ENCODE peak calls at places on chromosomes 5 and 9, in seven cellular contexts. M, G, D, P, H, O and Z are unnamed samples.

GRCh38 chr9:100368672-100369071 is 15.9 kb upstream of the TEX10 start:
- DNase-seq in O (no peak), D (no peak), G (no peak), M (no peak), H (no peak), P (no peak), Z (no peak)

GRCh38 chr9:127968717-127969383 is 11.9 kb downstream of the EEIG1 start:
- DNase-seq in P (peak), M (peak), D (peak), H (no peak), O (no peak), G (peak), Z (peak)

GRCh38 chr5:67771791-67772190 is 443.8 kb upstream of the PIK3R1 start:
- DNase-seq in H (no peak), M (no peak), D (no peak), G (no peak), O (no peak), P (no peak), Z (no peak)

GRCh38 chr5:36200513-36200912 is 41.2 kb downstream of the NADK2 start:
- DNase-seq in H (peak), D (no peak), M (no peak), P (no peak), G (no peak), O (no peak), Z (no peak)

GRCh38 chr9:115107701-115108100 is 10.3 kb downstream of the TNC start:
- DNase-seq in M (no peak), H (no peak), P (peak), O (no peak), D (no peak), G (no peak), Z (no peak)

GRCh38 chr5:13403351-13403750 is 541.1 kb downstream of the DNAH5 start:
- DNase-seq in H (no peak), M (no peak), D (no peak), O (no peak), P (no peak), G (no peak), Z (no peak)

GRCh38 chr5:136036991-136037705 is 8.4 kb downstream of the TGFBI start:
- DNase-seq in M (no peak), D (peak), P (no peak), H (no peak), G (peak), O (peak), Z (no peak)

GRCh38 chr9:105415344-105415980 is 32.4 kb upstream of the FSD1L start:
- DNase-seq in G (peak), H (peak), D (peak), O (no peak), M (peak), P (peak), Z (peak)

GRCh38 chr5:90293931-90294330 is 115.6 kb downstream of the CETN3 start:
- DNase-seq in M (no peak), G (no peak), H (no peak), P (no peak), O (no peak), D (no peak), Z (no peak)

GRCh38 chr5:108637110-108637509 is 110.6 kb upstream of the FER start:
- DNase-seq in D (no peak), M (no peak), O (no peak), G (no peak), P (no peak), H (no peak), Z (no peak)

GRCh38 chr9:133089271-133089671 is 27.5 kb downstream of the CEL start:
- DNase-seq in M (no peak), D (no peak), G (no peak), P (no peak), O (no peak), H (peak), Z (peak)

GRCh38 chr5:175706499-175706898 is 48.6 kb downstream of the HRH2 start:
- DNase-seq in O (no peak), P (peak), H (no peak), M (no peak), G (no peak), D (peak), Z (no peak)

GRCh38 chr5:52015760-52016159 is 632.5 kb downstream of the ISL1 start:
- DNase-seq in O (no peak), M (no peak), P (no peak), H (no peak), G (no peak), D (no peak), Z (no peak)

GRCh38 chr9:104361207-104361606 is 142.9 kb upstream of the OR13F1 start:
- DNase-seq in D (no peak), M (no peak), H (no peak), P (no peak), O (no peak), G (no peak), Z (no peak)

GRCh38 chr9:90774682-90775081 is 26.9 kb upstream of the SYK start:
- DNase-seq in M (no peak), H (no peak), G (no peak), D (no peak), P (no peak), O (peak), Z (no peak)

GRCh38 chr5:150172147-150172546 is 5.6 kb downstream of the CDX1 start:
- DNase-seq in G (no peak), D (no peak), M (no peak), P (no peak), O (no peak), H (no peak), Z (no peak)

GRCh38 chr5:77679791-77680190 is 41.3 kb upstream of the OTP start:
- DNase-seq in H (no peak), G (no peak), D (no peak), M (no peak), O (no peak), P (no peak), Z (no peak)

GRCh38 chr5:82358454-82358853 is 80.3 kb upstream of the RPS23 start:
- DNase-seq in H (no peak), G (no peak), M (no peak), O (no peak), D (no peak), P (no peak), Z (no peak)

GRCh38 chr9:121914604-121915303 is 178.4 kb downstream of the TTLL11 start:
- DNase-seq in D (no peak), M (no peak), G (no peak), O (no peak), H (no peak), P (no peak), Z (no peak)

GRCh38 chr9:96462538-96462937 is 12.6 kb downstream of the HABP4 start:
- DNase-seq in P (no peak), O (no peak), D (no peak), M (no peak), G (no peak), H (no peak), Z (no peak)

GRCh38 chr5:61569353-61569752 is 237.3 kb downstream of the ZSWIM6 start:
- DNase-seq in H (no peak), P (no peak), M (no peak), O (no peak), G (no peak), D (no peak), Z (no peak)

GRCh38 chr5:54990751-54991349 is 5.5 kb upstream of the ESM1 start:
- DNase-seq in P (no peak), H (no peak), M (no peak), G (no peak), O (no peak), D (no peak), Z (no peak)

GRCh38 chr5:126120939-126121338 is 302.3 kb upstream of the GRAMD2B start:
- DNase-seq in G (no peak), O (no peak), H (no peak), P (no peak), M (no peak), D (no peak), Z (no peak)

GRCh38 chr5:135204151-135204600 is 170.1 kb upstream of the PITX1 start:
- DNase-seq in O (no peak), D (no peak), G (no peak), M (no peak), H (peak), P (no peak), Z (no peak)

GRCh38 chr9:134544388-134545212 is 97.0 kb upstream of the COL5A1 start:
- DNase-seq in H (no peak), O (no peak), D (peak), P (no peak), M (no peak), G (no peak), Z (no peak)

GRCh38 chr5:127608077-127608660 is 40.7 kb upstream of the CTXN3 start:
- DNase-seq in M (no peak), O (no peak), G (no peak), D (no peak), H (no peak), P (no peak), Z (no peak)

GRCh38 chr9:114743446-114743845 is 61.5 kb upstream of the TEX48 start:
- DNase-seq in O (no peak), G (no peak), M (no peak), H (no peak), P (no peak), D (no peak), Z (no peak)

GRCh38 chr5:136141561-136141960 is 8.9 kb downstream of the SMAD5 start:
- DNase-seq in G (no peak), O (no peak), M (no peak), D (no peak), P (no peak), H (no peak), Z (no peak)

GRCh38 chr5:122346897-122347581 is 35.0 kb downstream of the SNCAIP start:
- DNase-seq in P (no peak), M (no peak), D (no peak), G (no peak), O (no peak), H (no peak), Z (no peak)

GRCh38 chr9:136143215-136144001 is 24.7 kb upstream of the TMEM250 start:
- DNase-seq in H (peak), M (no peak), D (no peak), P (no peak), G (no peak), O (no peak), Z (no peak)

GRCh38 chr5:115363879-115364278 is 67.4 kb upstream of the CCDC112 start:
- DNase-seq in H (no peak), P (no peak), M (no peak), D (no peak), G (no peak), O (no peak), Z (no peak)

GRCh38 chr5:108653201-108653600 is 94.5 kb upstream of the FER start:
- DNase-seq in O (no peak), M (no peak), G (no peak), P (no peak), D (no peak), H (no peak), Z (no peak)

GRCh38 chr9:68825755-68826500 is 120.9 kb downstream of the PIP5K1B start:
- DNase-seq in M (no peak), D (no peak), O (no peak), G (no peak), P (peak), H (no peak), Z (no peak)

GRCh38 chr5:177303121-177303924 is at the start of the genes PRELID1 and RAB24:
- DNase-seq in G (peak), O (no peak), H (peak), M (peak), D (peak), P (peak), Z (peak)

GRCh38 chr9:29129763-29130162 is 1556.5 kb upstream of the C9orf72 start:
- DNase-seq in O (no peak), D (no peak), H (no peak), P (no peak), G (no peak), M (no peak), Z (no peak)

GRCh38 chr9:76395381-76395780 is 1.2 kb upstream of the RFK start:
- DNase-seq in P (no peak), M (no peak), G (no peak), D (no peak), O (no peak), H (no peak), Z (no peak)

GRCh38 chr9:81535542-81536241 is 153.7 kb downstream of the TLE1 start:
- DNase-seq in O (no peak), M (no peak), G (no peak), D (no peak), H (no peak), P (no peak), Z (peak)

GRCh38 chr5:30752015-30752414 is 441.5 kb upstream of the CDH6 start:
- DNase-seq in M (no peak), D (no peak), H (no peak), G (no peak), P (no peak), O (no peak), Z (no peak)

GRCh38 chr5:30749971-30750370 is 443.5 kb upstream of the CDH6 start:
- DNase-seq in O (no peak), P (no peak), H (no peak), G (no peak), D (no peak), M (no peak), Z (no peak)

GRCh38 chr5:30747412-30747811 is 446.1 kb upstream of the CDH6 start:
- DNase-seq in M (no peak), D (no peak), G (no peak), P (no peak), O (no peak), H (no peak), Z (no peak)
- TF ChIP-seq EP300 in M (no peak), D (no peak), G (no peak), P (no peak), O (no peak), H (no peak), Z (no peak)

GRCh38 chr5:33370135-33370472 is 70.7 kb upstream of the TARS1 start:
- DNase-seq in P (no peak), D (peak), O (no peak), H (no peak), G (no peak), M (no peak), Z (no peak)
- TF ChIP-seq EP300 in P (no peak), D (peak), O (no peak), H (no peak), G (no peak), M (no peak), Z (no peak)

DNA sequence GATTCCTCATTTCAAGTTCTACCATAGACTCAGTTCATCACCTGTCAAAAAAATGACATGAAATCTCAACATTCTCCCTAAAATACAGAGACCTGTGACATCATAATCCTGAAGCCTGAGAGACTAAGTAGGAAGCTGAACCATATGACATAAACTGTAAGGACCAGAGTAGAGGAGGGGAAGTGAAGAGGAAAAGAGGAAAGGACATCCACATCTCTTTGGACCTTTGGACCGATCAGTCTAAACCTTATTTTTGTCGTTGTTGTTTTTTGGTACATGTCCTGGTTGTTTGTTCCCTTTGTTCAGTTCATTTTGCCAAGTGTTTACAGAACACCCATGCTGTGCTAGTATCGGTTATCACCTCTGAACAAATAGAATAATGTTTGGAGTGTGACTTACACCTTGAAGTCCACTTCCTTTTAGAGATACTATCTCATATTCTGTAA is 41.9 kb downstream of the LURAP1L start:
- DNase-seq in M (no peak), O (no peak), G (no peak), P (no peak), H (no peak), D (no peak), Z (peak)
- TF ChIP-seq EP300 in M (no peak), O (no peak), G (no peak), P (no peak), H (no peak), D (no peak), Z (no peak)

DNA sequence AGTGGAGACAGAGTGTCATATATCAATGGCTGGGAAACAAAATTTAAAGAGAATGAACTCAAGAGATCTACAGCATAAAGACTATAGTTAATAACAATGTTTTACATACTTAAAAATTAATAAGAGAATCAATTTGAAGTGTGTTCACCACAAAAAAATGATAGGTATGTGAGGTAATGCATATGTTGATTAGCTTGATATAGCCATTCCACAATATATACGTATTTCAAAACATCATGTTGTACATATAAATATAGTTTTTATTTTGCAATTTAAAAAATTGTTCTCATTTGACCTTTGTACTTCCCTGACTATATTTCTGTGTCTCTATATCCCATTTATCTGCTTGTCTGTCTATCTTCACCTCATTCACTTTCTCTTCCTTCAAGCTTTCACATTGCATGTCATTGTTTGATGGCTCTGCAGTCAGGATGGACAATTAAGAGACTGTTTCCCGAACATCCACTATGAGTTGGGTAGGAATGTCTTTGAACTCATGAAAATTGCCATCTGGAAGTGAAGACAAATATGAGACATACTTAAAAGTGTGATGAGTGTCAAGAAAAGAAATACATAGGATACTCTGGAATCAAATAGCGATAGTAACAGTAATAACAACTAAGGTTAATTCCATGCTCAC is 359.9 kb upstream of the ACTBL2 start:
- DNase-seq in O (no peak), D (no peak), P (no peak), M (no peak), G (no peak), H (no peak), Z (no peak)
- TF ChIP-seq EP300 in O (no peak), D (no peak), P (no peak), M (no peak), G (no peak), H (no peak), Z (no peak)

GRCh38 chr5:120012441-120012840 is 383.1 kb downstream of the FAM170A start:
- DNase-seq in H (no peak), O (no peak), G (no peak), P (no peak), D (no peak), M (no peak), Z (no peak)
- TF ChIP-seq EP300 in H (no peak), O (no peak), G (no peak), P (no peak), D (no peak), M (no peak), Z (no peak)

DNA sequence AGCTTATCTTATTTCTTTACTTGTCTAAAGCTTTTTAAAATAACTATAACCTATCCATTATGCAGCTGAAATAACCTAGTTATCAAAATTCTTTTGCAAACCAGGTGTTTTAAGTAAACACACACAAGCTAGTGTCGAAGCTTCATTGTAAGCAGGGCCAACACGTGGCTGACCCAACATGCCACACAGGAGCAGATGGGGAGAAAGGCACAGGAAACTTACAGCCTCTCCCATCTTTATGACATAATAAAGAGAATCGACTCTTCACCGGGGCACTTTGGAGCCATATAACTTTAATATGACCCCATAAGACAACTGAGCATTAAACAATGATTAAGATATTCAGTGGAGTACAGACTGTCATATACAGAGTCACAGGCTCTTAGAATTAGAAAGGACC is 75.6 kb downstream of the RASEF start:
- DNase-seq in M (no peak), P (no peak), H (no peak), D (no peak), G (no peak), O (no peak), Z (no peak)
- TF ChIP-seq EP300 in M (no peak), P (no peak), H (no peak), D (no peak), G (no peak), O (no peak), Z (no peak)

DNA sequence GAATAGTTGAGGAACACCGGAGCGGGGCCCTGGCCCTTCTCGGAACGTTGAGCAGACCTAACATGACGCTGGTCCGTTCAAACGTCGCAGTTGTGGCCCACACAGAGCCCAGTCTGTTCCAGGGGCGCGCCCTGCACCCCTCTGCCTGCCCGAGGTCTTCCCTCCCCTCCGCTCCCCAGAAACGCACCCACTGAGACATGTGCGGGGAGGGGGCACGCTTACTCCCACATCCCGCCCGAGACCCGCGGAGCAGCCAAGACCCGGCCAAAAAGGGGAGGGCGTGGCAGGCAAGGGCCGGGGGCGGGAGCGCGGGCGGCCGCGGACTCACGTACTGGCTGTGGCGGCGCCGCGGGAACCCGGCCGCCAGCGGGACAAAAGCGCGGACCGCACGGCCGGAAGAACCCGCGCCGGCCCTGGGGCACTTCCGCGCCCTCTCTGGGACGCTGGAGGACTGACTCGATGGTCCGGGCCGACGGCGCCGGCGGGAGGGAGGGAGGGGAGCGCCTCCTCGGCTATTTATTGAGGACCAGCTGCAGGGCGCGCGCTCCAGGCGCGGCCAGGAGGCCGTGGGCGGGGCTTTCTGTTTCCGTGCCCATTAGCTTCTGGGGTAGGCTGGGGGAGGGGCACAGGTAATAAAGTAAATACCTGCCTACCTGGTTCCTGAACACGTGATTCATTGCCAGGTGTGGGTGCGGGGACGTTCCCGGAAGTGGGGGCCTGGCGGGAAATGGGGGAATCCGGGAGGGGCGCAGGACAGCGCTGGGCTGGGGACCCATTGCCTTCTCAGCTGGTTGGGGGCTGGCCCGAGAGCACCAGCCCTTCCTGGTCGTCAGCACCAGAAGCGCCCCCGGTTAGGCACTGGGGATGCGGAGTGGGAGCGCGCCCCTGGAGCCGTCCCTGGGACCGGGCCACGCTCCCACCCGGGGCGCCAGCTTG is at the start of gene ZFP62:
- DNase-seq in D (peak), H (peak), O (peak), M (peak), G (peak), P (peak), Z (peak)
- TF ChIP-seq EP300 in D (no peak), H (peak), O (peak), M (no peak), G (no peak), P (no peak), Z (no peak)